ENCODE peak calls at places on chromosomes 7 and 10, in nine cellular contexts. One of them, this sample, is unnamed.

GRCh38 chr7:128104109-128104742 is 73.0 kb upstream of the LRRC4 start:
- DNase-seq in astrocyte: no peak
- DNase-seq in HCT116: no peak
- DNase-seq in uterus: no peak
- DNase-seq in H7: peak
- DNase-seq in body of pancreas: no peak
- DNase-seq in fibroblast of pulmonary artery: peak
- DNase-seq in MM.1S: no peak
- DNase-seq in transverse colon: no peak
- DNase-seq in this sample: no peak

GRCh38 chr10:44389150-44389549 is 4.3 kb upstream of the CXCL12 start:
- DNase-seq in astrocyte: no peak
- DNase-seq in HCT116: no peak
- DNase-seq in uterus: peak
- DNase-seq in H7: no peak
- DNase-seq in body of pancreas: peak
- DNase-seq in fibroblast of pulmonary artery: no peak
- DNase-seq in MM.1S: no peak
- DNase-seq in transverse colon: no peak
- DNase-seq in this sample: no peak

GRCh38 chr10:52785418-52785817 is 12.8 kb upstream of the MBL2 start:
- DNase-seq in astrocyte: no peak
- DNase-seq in HCT116: no peak
- DNase-seq in uterus: no peak
- DNase-seq in H7: no peak
- DNase-seq in body of pancreas: no peak
- DNase-seq in fibroblast of pulmonary artery: no peak
- DNase-seq in MM.1S: no peak
- DNase-seq in transverse colon: no peak
- DNase-seq in this sample: no peak

GRCh38 chr7:947391-948210 is 6.9 kb downstream of the ADAP1 start:
- DNase-seq in astrocyte: no peak
- DNase-seq in HCT116: no peak
- DNase-seq in uterus: no peak
- DNase-seq in H7: peak
- DNase-seq in body of pancreas: no peak
- DNase-seq in fibroblast of pulmonary artery: no peak
- DNase-seq in MM.1S: no peak
- DNase-seq in transverse colon: peak
- DNase-seq in this sample: no peak

GRCh38 chr10:45219416-45219815 is 96.0 kb downstream of the OR13A1 start:
- DNase-seq in astrocyte: no peak
- DNase-seq in HCT116: no peak
- DNase-seq in uterus: no peak
- DNase-seq in H7: no peak
- DNase-seq in body of pancreas: no peak
- DNase-seq in fibroblast of pulmonary artery: no peak
- DNase-seq in MM.1S: no peak
- DNase-seq in transverse colon: no peak
- DNase-seq in this sample: no peak

GRCh38 chr10:118970770-118971169 is 58.7 kb upstream of the NANOS1 start:
- DNase-seq in astrocyte: no peak
- DNase-seq in HCT116: no peak
- DNase-seq in uterus: no peak
- DNase-seq in H7: no peak
- DNase-seq in body of pancreas: no peak
- DNase-seq in fibroblast of pulmonary artery: no peak
- DNase-seq in MM.1S: no peak
- DNase-seq in transverse colon: no peak
- DNase-seq in this sample: no peak

GRCh38 chr10:18325889-18326531 is 185.8 kb downstream of the CACNB2 start:
- DNase-seq in astrocyte: peak
- DNase-seq in HCT116: no peak
- DNase-seq in uterus: no peak
- DNase-seq in H7: no peak
- DNase-seq in body of pancreas: no peak
- DNase-seq in fibroblast of pulmonary artery: no peak
- DNase-seq in MM.1S: no peak
- DNase-seq in transverse colon: no peak
- DNase-seq in this sample: no peak

GRCh38 chr7:108094933-108095710 is 35.0 kb downstream of the LAMB4 start:
- DNase-seq in astrocyte: peak
- DNase-seq in HCT116: no peak
- DNase-seq in uterus: peak
- DNase-seq in H7: no peak
- DNase-seq in body of pancreas: peak
- DNase-seq in fibroblast of pulmonary artery: peak
- DNase-seq in MM.1S: peak
- DNase-seq in transverse colon: peak
- DNase-seq in this sample: peak

DNA sequence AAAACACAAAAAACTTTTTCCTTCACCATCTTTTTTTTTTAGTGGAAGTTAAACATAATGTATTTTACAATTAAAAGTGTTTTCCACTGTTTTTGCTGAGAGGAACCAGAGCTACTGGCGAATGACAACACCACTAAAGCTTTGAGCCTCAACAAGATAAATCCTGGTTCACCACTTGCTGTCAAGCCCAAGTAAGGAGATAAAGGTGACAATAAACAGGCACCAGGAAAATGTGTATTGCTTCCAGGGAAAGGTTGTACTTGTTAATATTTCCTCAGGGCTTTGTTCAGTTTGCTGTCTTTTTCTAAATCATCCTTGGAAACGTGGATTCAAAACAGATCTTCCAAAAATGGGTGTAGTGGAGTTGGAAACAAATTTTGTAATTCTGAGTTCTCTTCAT is 109.9 kb upstream of the ANKRD30A start:
- DNase-seq in astrocyte: no peak
- DNase-seq in HCT116: no peak
- DNase-seq in uterus: no peak
- DNase-seq in H7: no peak
- DNase-seq in body of pancreas: no peak
- DNase-seq in fibroblast of pulmonary artery: no peak
- DNase-seq in MM.1S: no peak
- DNase-seq in transverse colon: no peak
- DNase-seq in this sample: no peak
- H3K4me3 ChIP-seq in astrocyte: no peak
- H3K4me3 ChIP-seq in HCT116: no peak
- H3K4me3 ChIP-seq in uterus: no peak
- H3K4me3 ChIP-seq in H7: no peak
- H3K4me3 ChIP-seq in body of pancreas: no peak
- H3K4me3 ChIP-seq in fibroblast of pulmonary artery: no peak
- H3K4me3 ChIP-seq in MM.1S: no peak
- H3K4me3 ChIP-seq in transverse colon: no peak
- H3K4me3 ChIP-seq in this sample: no peak

GRCh38 chr10:91891285-91892001 is 17.8 kb downstream of the FGFBP3 start:
- DNase-seq in astrocyte: peak
- DNase-seq in HCT116: no peak
- DNase-seq in uterus: no peak
- DNase-seq in H7: no peak
- DNase-seq in body of pancreas: no peak
- DNase-seq in fibroblast of pulmonary artery: peak
- DNase-seq in MM.1S: no peak
- DNase-seq in transverse colon: no peak
- DNase-seq in this sample: no peak

GRCh38 chr10:91885362-91886079 is 23.8 kb downstream of the FGFBP3 start:
- DNase-seq in astrocyte: no peak
- DNase-seq in HCT116: no peak
- DNase-seq in uterus: no peak
- DNase-seq in H7: no peak
- DNase-seq in body of pancreas: no peak
- DNase-seq in fibroblast of pulmonary artery: no peak
- DNase-seq in MM.1S: no peak
- DNase-seq in transverse colon: no peak
- DNase-seq in this sample: no peak

GRCh38 chr10:91883549-91884542 is 25.4 kb downstream of the FGFBP3 start:
- DNase-seq in astrocyte: peak
- DNase-seq in HCT116: no peak
- DNase-seq in uterus: peak
- DNase-seq in H7: peak
- DNase-seq in body of pancreas: peak
- DNase-seq in fibroblast of pulmonary artery: peak
- DNase-seq in MM.1S: no peak
- DNase-seq in transverse colon: no peak
- DNase-seq in this sample: peak

GRCh38 chr10:91887075-91887899 is 22.0 kb downstream of the FGFBP3 start:
- DNase-seq in astrocyte: peak
- DNase-seq in HCT116: no peak
- DNase-seq in uterus: peak
- DNase-seq in H7: peak
- DNase-seq in body of pancreas: no peak
- DNase-seq in fibroblast of pulmonary artery: peak
- DNase-seq in MM.1S: peak
- DNase-seq in transverse colon: peak
- DNase-seq in this sample: peak

GRCh38 chr10:91887900-91888225 is 21.4 kb downstream of the FGFBP3 start:
- DNase-seq in astrocyte: no peak
- DNase-seq in HCT116: no peak
- DNase-seq in uterus: no peak
- DNase-seq in H7: no peak
- DNase-seq in body of pancreas: no peak
- DNase-seq in fibroblast of pulmonary artery: no peak
- DNase-seq in MM.1S: no peak
- DNase-seq in transverse colon: no peak
- DNase-seq in this sample: no peak
- H3K4me3 ChIP-seq in astrocyte: peak
- H3K4me3 ChIP-seq in HCT116: no peak
- H3K4me3 ChIP-seq in uterus: peak
- H3K4me3 ChIP-seq in H7: peak
- H3K4me3 ChIP-seq in body of pancreas: no peak
- H3K4me3 ChIP-seq in fibroblast of pulmonary artery: peak
- H3K4me3 ChIP-seq in MM.1S: peak
- H3K4me3 ChIP-seq in transverse colon: peak
- H3K4me3 ChIP-seq in this sample: peak

GRCh38 chr10:75404335-75405200 is 3.0 kb upstream of the ZNF503 start:
- DNase-seq in astrocyte: no peak
- DNase-seq in HCT116: no peak
- DNase-seq in uterus: peak
- DNase-seq in H7: peak
- DNase-seq in body of pancreas: peak
- DNase-seq in fibroblast of pulmonary artery: no peak
- DNase-seq in MM.1S: peak
- DNase-seq in transverse colon: peak
- DNase-seq in this sample: no peak
- H3K4me3 ChIP-seq in astrocyte: peak
- H3K4me3 ChIP-seq in HCT116: peak
- H3K4me3 ChIP-seq in uterus: peak
- H3K4me3 ChIP-seq in H7: peak
- H3K4me3 ChIP-seq in body of pancreas: peak
- H3K4me3 ChIP-seq in fibroblast of pulmonary artery: peak
- H3K4me3 ChIP-seq in MM.1S: peak
- H3K4me3 ChIP-seq in transverse colon: peak
- H3K4me3 ChIP-seq in this sample: peak

DNA sequence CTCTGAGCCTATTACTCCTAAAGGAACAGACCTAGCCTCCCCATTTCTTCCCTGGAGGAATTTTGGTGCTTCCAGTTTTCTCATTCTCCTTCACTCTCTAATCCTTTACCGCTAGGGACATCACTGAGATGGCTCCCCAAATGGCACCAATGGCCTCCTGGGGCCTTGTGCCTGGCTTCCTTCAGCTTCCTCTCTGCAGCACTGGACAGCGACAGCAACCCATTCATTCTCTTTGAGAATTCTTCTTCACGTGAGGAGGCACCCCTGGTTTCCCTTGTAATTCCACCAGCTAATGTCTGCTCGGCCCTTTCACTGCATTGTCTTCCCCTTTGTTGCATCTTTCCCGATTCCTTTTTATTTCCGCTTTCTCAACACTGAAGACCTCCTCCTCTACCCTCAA is 24.6 kb upstream of the KDM7A start:
- DNase-seq in astrocyte: no peak
- DNase-seq in HCT116: no peak
- DNase-seq in uterus: no peak
- DNase-seq in H7: no peak
- DNase-seq in body of pancreas: no peak
- DNase-seq in fibroblast of pulmonary artery: no peak
- DNase-seq in MM.1S: no peak
- DNase-seq in transverse colon: no peak
- DNase-seq in this sample: no peak
- H3K4me3 ChIP-seq in astrocyte: no peak
- H3K4me3 ChIP-seq in HCT116: no peak
- H3K4me3 ChIP-seq in uterus: no peak
- H3K4me3 ChIP-seq in H7: no peak
- H3K4me3 ChIP-seq in body of pancreas: no peak
- H3K4me3 ChIP-seq in fibroblast of pulmonary artery: no peak
- H3K4me3 ChIP-seq in MM.1S: no peak
- H3K4me3 ChIP-seq in transverse colon: no peak
- H3K4me3 ChIP-seq in this sample: no peak

DNA sequence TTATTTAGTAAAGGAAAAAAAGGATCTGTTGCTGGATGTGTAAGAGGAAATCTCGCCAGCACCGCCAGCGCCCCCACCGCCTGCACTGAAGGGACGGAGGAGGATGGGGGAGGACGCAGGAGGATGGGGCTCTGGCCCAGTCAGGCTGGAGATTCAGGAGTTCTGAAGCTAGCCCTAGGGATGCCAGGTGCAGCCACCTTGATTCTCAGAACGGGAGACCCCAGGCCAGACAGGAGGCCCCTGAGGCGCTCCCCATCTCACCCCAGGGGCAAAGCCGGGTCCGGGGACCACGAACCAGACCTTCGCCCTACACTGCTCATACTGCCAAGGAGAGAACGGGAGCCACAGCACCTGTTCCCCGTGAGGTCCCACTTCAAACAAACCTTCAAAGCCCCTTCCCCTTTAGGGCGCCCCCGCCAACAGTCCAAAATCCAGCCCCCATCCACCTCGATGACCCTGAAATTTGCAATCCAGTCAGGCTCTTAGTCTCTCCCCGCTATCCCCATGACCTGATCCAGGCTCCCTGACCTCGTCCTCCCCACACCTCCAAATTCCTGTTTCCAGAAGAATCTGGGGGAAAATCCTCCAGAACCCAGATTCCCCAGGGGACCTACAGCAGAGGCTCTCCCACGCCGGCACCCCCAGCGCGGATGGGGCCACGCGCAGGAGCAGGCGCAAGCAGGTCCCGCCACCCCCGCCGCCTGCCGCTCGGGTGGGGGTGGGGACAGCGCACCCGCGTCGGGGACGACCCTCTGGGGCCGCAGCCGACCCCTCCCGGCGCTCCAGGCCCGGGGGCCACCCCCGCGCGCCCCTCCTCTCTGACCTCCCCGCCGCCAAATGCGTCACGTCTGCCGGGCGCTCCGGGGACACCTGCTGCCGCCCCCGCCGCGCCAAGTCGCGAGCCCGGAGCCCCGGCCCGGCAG is 929 bp downstream of the CAMK2B start:
- DNase-seq in astrocyte: no peak
- DNase-seq in HCT116: no peak
- DNase-seq in uterus: no peak
- DNase-seq in H7: peak
- DNase-seq in body of pancreas: no peak
- DNase-seq in fibroblast of pulmonary artery: no peak
- DNase-seq in MM.1S: no peak
- DNase-seq in transverse colon: no peak
- DNase-seq in this sample: no peak
- H3K4me3 ChIP-seq in astrocyte: no peak
- H3K4me3 ChIP-seq in HCT116: no peak
- H3K4me3 ChIP-seq in uterus: no peak
- H3K4me3 ChIP-seq in H7: no peak
- H3K4me3 ChIP-seq in body of pancreas: no peak
- H3K4me3 ChIP-seq in fibroblast of pulmonary artery: no peak
- H3K4me3 ChIP-seq in MM.1S: no peak
- H3K4me3 ChIP-seq in transverse colon: no peak
- H3K4me3 ChIP-seq in this sample: no peak